ENCODE peak calls at places on chromosomes 4 and X, in four cellular contexts. I, U, W and C are unnamed samples.

GRCh38 chr4:125985856-125986255 is 671.1 kb downstream of the FAT4 start:
- DNase-seq in W (no peak), I (no peak), U (no peak), C (peak; percentile 2)

GRCh38 chrX:46836701-46837542 is at the start of gene RP2:
- DNase-seq in U (peak; percentile 54), W (peak; percentile 71), I (peak; percentile 94), C (peak; percentile 86)

GRCh38 chrX:138082881-138083280 is 517.0 kb downstream of the ZIC3 start:
- DNase-seq in W (no peak), I (no peak), U (no peak), C (no peak)

GRCh38 chrX:108671526-108671925 is 64.8 kb downstream of the IRS4 start:
- DNase-seq in I (no peak), U (no peak), W (no peak), C (no peak)

GRCh38 chr4:52091811-52092210 is 40.7 kb downstream of the SPATA18 start:
- DNase-seq in W (no peak), I (no peak), U (no peak), C (peak; percentile 48)

GRCh38 chr4:72031868-72032619 is at the start of gene NPFFR2:
- DNase-seq in W (no peak), U (no peak), I (no peak), C (peak; percentile 33)

GRCh38 chr4:177393236-177393635 is 49.0 kb downstream of the AGA start:
- DNase-seq in W (no peak), U (no peak), I (no peak), C (no peak)

GRCh38 chr4:34323549-34324325 is 1920.6 kb downstream of the ARAP2 start:
- DNase-seq in W (no peak), I (no peak), U (no peak), C (no peak)

GRCh38 chrX:33725556-33726232 is 406.4 kb downstream of the FAM47A start:
- DNase-seq in I (no peak), W (no peak), U (no peak), C (peak; percentile 36)